ENCODE peak calls at places on chromosomes 5 and 9, in six cellular contexts. R is GM23338; S is CD4-positive, CD25-positive, alpha-beta regulatory T cell; T is retinal pigment epithelial cell; N is neuronal stem cell; K is NCI-H774. H is an unnamed sample.

GRCh38 chr9:76654051-76654461 is 110.2 kb upstream of the PCA3 start:
- DNase-seq in R (no peak), S (no peak), T (no peak), N (no peak), K (no peak), H (no peak)

GRCh38 chr5:38551020-38552017 is 5.1 kb downstream of the LIFR start:
- DNase-seq in R (peak), S (peak), T (no peak), N (no peak), K (peak), H (no peak)

GRCh38 chr9:73011956-73012355 is 59.1 kb upstream of the ALDH1A1 start:
- DNase-seq in R (no peak), S (no peak), T (no peak), N (no peak), K (no peak), H (no peak)

GRCh38 chr9:27591093-27591492 is 17.8 kb upstream of the C9orf72 start:
- DNase-seq in R (peak), S (no peak), T (no peak), N (no peak), K (no peak), H (no peak)

GRCh38 chr5:13115476-13115875 is 829.0 kb downstream of the DNAH5 start:
- DNase-seq in R (no peak), S (no peak), T (no peak), N (no peak), K (no peak), H (no peak)

GRCh38 chr5:38463634-38464521 is 92.6 kb downstream of the LIFR start:
- DNase-seq in R (no peak), S (no peak), T (peak), N (no peak), K (no peak), H (peak)

GRCh38 chr5:108380531-108381021 is 1.3 kb downstream of the FBXL17 start:
- DNase-seq in R (peak), S (peak), T (no peak), N (peak), K (peak), H (no peak)

GRCh38 chr9:23554691-23555090 is 271.3 kb downstream of the ELAVL2 start:
- DNase-seq in R (no peak), S (no peak), T (no peak), N (no peak), K (no peak), H (no peak)

GRCh38 chr5:94345257-94345656 is 273.1 kb downstream of the KIAA0825 start:
- DNase-seq in R (no peak), S (no peak), T (no peak), N (no peak), K (no peak), H (no peak)

GRCh38 chr5:98989723-98990122 is 60.9 kb upstream of the CHD1 start:
- DNase-seq in R (no peak), S (no peak), T (no peak), N (no peak), K (no peak), H (no peak)

GRCh38 chr9:4137234-4137633 is 162.6 kb downstream of the GLIS3 start:
- DNase-seq in R (peak), S (no peak), T (peak), N (no peak), K (no peak), H (peak)

GRCh38 chr9:75709698-75710097 is 180.8 kb upstream of the PCSK5 start:
- DNase-seq in R (no peak), S (no peak), T (no peak), N (no peak), K (no peak), H (no peak)

GRCh38 chr5:74576941-74577456 is 63.5 kb downstream of the ENC1 start:
- DNase-seq in R (no peak), S (peak), T (no peak), N (no peak), K (no peak), H (no peak)

GRCh38 chr5:14197056-14197455 is 53.9 kb downstream of the TRIO start:
- DNase-seq in R (no peak), S (no peak), T (no peak), N (no peak), K (no peak), H (no peak)

GRCh38 chr9:13113201-13113600 is 166.3 kb downstream of the MPDZ start:
- DNase-seq in R (no peak), S (no peak), T (peak), N (no peak), K (no peak), H (peak)

GRCh38 chr5:180366303-180366702 is 13.2 kb upstream of the GFPT2 start:
- DNase-seq in R (no peak), S (no peak), T (no peak), N (no peak), K (no peak), H (no peak)

GRCh38 chr9:79681576-79681975 is 109.8 kb downstream of the TLE4 start:
- DNase-seq in R (no peak), S (no peak), T (no peak), N (no peak), K (no peak), H (no peak)

GRCh38 chr5:112276996-112277395 is 142.1 kb downstream of the EPB41L4A start:
- DNase-seq in R (peak), S (no peak), T (no peak), N (no peak), K (no peak), H (no peak)